ENCODE peak calls at places on chromosomes 13 and 19, in five cellular contexts. G is Panc1, O is sigmoid colon, N is foreskin fibroblast, D is colonic mucosa. Z is an unnamed sample.

GRCh38 chr13:43580280-43580679 is 206.5 kb downstream of the ENOX1 start:
- DNase-seq in O (no peak), G (no peak), D (no peak), N (no peak), Z (no peak)

GRCh38 chr13:111346281-111346680 is 25.8 kb downstream of the TEX29 start:
- DNase-seq in O (no peak), N (no peak), D (no peak), G (no peak), Z (no peak)

GRCh38 chr19:45117167-45117594 is 24.2 kb downstream of the PPP1R37 start:
- DNase-seq in O (no peak), G (no peak), N (no peak), D (no peak), Z (no peak)

GRCh38 chr13:41029629-41030028 is 10.5 kb upstream of the ELF1 start:
- DNase-seq in D (no peak), G (no peak), O (no peak), N (no peak), Z (no peak)

GRCh38 chr13:47087841-47088240 is 191.0 kb upstream of the HTR2A start:
- DNase-seq in O (no peak), G (no peak), N (peak; percentile 68), D (no peak), Z (peak; percentile 33)

GRCh38 chr13:99269627-99270252 is 11.6 kb upstream of the GPR18 start:
- DNase-seq in D (no peak), N (peak; percentile 82), G (peak; percentile 2), O (no peak), Z (peak; percentile 40)

GRCh38 chr13:99863789-99864626 is 107.6 kb downstream of the ZIC5 start:
- DNase-seq in N (no peak), G (no peak), D (no peak), O (no peak), Z (no peak)

GRCh38 chr13:44930907-44931676 is 58.2 kb downstream of the NUFIP1 start:
- DNase-seq in D (no peak), N (peak; percentile 58), G (no peak), O (no peak), Z (no peak)

GRCh38 chr13:109155301-109155761 is 525.9 kb downstream of the MYO16 start:
- DNase-seq in O (no peak), D (no peak), G (no peak), N (no peak), Z (peak; percentile 89)

GRCh38 chr19:317710-318508 is 26.7 kb downstream of the MIER2 start:
- DNase-seq in G (no peak), N (no peak), D (no peak), O (no peak), Z (no peak)

GRCh38 chr13:44149821-44150220 is 223.8 kb upstream of the SERP2 start:
- DNase-seq in D (no peak), O (no peak), G (no peak), N (no peak), Z (no peak)

DNA sequence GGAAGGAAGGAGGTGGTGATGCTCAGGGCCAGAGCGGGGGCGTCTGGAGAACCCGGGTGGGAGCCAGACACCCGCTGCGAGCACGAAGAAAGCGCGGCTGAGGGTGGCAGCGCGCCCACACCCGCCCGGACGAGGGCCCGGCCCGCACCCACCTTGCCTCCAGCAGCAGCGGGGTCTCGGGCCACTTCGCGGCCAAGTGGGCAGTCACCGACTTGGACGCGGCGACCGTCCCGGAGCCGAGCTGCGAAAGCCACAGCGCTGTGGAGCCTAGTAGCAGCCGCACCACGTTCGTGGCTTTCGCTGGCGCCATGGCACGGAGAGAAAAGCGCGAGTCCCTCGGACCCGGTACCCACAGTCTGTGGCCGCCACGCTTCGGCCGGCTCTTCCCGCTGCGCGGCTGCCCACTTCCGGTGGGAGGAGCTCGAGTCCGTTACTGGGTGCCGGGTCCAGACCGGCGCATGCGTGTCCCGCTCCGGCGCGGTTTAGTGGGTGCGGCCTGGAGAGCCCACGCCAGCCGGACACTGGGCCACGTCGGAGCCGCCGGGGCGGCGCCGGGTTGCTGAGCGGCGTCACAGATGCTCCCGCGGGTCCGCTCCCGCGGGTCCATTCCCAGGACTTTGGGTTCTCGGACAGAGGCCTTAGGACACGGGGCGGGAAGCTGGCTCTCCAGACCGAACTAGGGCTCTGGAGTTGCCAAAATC is at the start of gene UGGT2:
- DNase-seq in O (peak; percentile 98), D (peak; percentile 95), G (no peak), N (peak; percentile 99), Z (peak; percentile 76)
- TF ChIP-seq CTCF in O (no peak), D (no peak), G (no peak), N (no peak), Z (no peak)

GRCh38 chr13:97539651-97540230 is 105.8 kb downstream of the RAP2A start:
- DNase-seq in O (no peak), G (no peak), N (peak; percentile 38), D (no peak), Z (no peak)
- H3K4me3 ChIP-seq in O (no peak overlapping the region), G (no peak overlapping the region), N (no peak overlapping the region), D (no peak overlapping the region), Z (no peak overlapping the region)

GRCh38 chr19:39386557-39386956 is 4.3 kb downstream of the PAF1 start:
- DNase-seq in N (no peak), O (no peak), G (no peak), D (no peak), Z (no peak)
- TF ChIP-seq CTCF in N (no peak), O (no peak), G (no peak), D (no peak), Z (no peak)

GRCh38 chr19:4516199-4516938 is 1.9 kb downstream of the PLIN4 start:
- DNase-seq in D (no peak), G (no peak), N (peak; percentile 28), O (no peak), Z (no peak)
- H3K4me3 ChIP-seq in D (no peak overlapping the region), G (no peak overlapping the region), N (no peak overlapping the region), O (peak overlapping the region; percentile 60), Z (no peak overlapping the region)

Z was measured in AG09309.